ENCODE peak calls at places on chromosomes 6 and 20, in four cellular contexts. I is colonic mucosa, Y is SW 1271, P is mesothelial cell of epicardium. X is an unnamed sample.

GRCh38 chr6:157264701-157265100 is 58.6 kb downstream of the TMEM242 start:
- DNase-seq in Y (no peak), I (no peak), P (no peak), X (no peak)

GRCh38 chr6:138692978-138693909 is 80.3 kb upstream of the CCDC28A start:
- DNase-seq in Y (peak), I (peak), P (no peak), X (peak)

GRCh38 chr20:13996265-13996664 is 949 bp downstream of the MACROD2 start:
- DNase-seq in I (peak), P (no peak), Y (no peak), X (no peak)

GRCh38 chr6:44430322-44430721 is 42.8 kb downstream of the CDC5L start:
- DNase-seq in I (no peak), Y (no peak), P (no peak), X (no peak)

GRCh38 chr6:144335914-144336313 is 50.8 kb downstream of the UTRN start:
- DNase-seq in I (no peak), P (no peak), Y (no peak), X (no peak)

GRCh38 chr6:35804996-35805736 is at the start of gene LHFPL5:
- DNase-seq in I (peak), P (peak), Y (no peak), X (no peak)

GRCh38 chr20:6074145-6074561 is 20.3 kb upstream of the LRRN4 start:
- DNase-seq in I (no peak), Y (no peak), P (no peak), X (no peak)

GRCh38 chr6:149032599-149033405 is 284.7 kb upstream of the TAB2 start:
- DNase-seq in Y (no peak), P (no peak), I (no peak), X (peak)

GRCh38 chr6:41470341-41471063 is 75.7 kb upstream of the FOXP4 start:
- DNase-seq in P (peak), I (no peak), Y (no peak), X (no peak)

GRCh38 chr6:92967352-92967751 is 452.0 kb downstream of the EPHA7 start:
- DNase-seq in Y (no peak), P (no peak), I (no peak), X (no peak)

GRCh38 chr20:40945754-40946451 is 82.7 kb upstream of the TOP1 start:
- DNase-seq in Y (no peak), I (peak), P (peak), X (no peak)

GRCh38 chr20:2230671-2231488 is 64.9 kb upstream of the TGM3 start:
- DNase-seq in I (no peak), Y (no peak), P (no peak), X (no peak)

GRCh38 chr6:11535801-11536230 is 1.7 kb upstream of the TMEM170B start:
- DNase-seq in Y (no peak), I (peak), P (no peak), X (peak)

GRCh38 chr6:125910518-125910917 is 46.1 kb upstream of the HINT3 start:
- DNase-seq in Y (no peak), I (no peak), P (no peak), X (no peak)

GRCh38 chr6:15296735-15297134 is 50.9 kb downstream of the JARID2 start:
- DNase-seq in Y (no peak), P (no peak), I (no peak), X (no peak)

GRCh38 chr6:111482236-111482958 is 621 bp downstream of the REV3L start:
- DNase-seq in Y (no peak), P (peak), I (peak), X (peak)

GRCh38 chr6:18216411-18216810 is 47.9 kb downstream of the DEK start:
- DNase-seq in P (no peak), I (no peak), Y (no peak), X (peak)

GRCh38 chr6:160070427-160070826 is 51.2 kb upstream of the SLC22A1 start:
- DNase-seq in Y (no peak), I (no peak), P (no peak), X (no peak)

GRCh38 chr6:11947569-11947968 is 64.5 kb upstream of the HIVEP1 start:
- DNase-seq in P (no peak), Y (no peak), I (no peak), X (no peak)